ENCODE peak calls at places on chromosomes 1 and 21, in nine cellular contexts. M is M059J, F is progenitor cell of endocrine pancreas, Z is amniotic epithelial cell, D is iPS-NIHi11, Q is psoas muscle, E is posterior cingulate gyrus, T is Right ventricle myocardium inferior, O is mucosa of gallbladder. V is an unnamed sample.

GRCh38 chr1:203331224-203331623 is 19.7 kb downstream of the FMOD start:
- DNase-seq in E (no peak), Q (no peak), M (no peak), D (no peak), Z (no peak), F (no peak), T (no peak), O (no peak), V (no peak)

GRCh38 chr1:85502171-85502570 is 37.2 kb upstream of the DDAH1 start:
- DNase-seq in D (no peak), M (no peak), E (no peak), F (no peak), O (no peak), Z (peak; percentile 80), Q (no peak), T (no peak), V (no peak)

GRCh38 chr21:45454081-45454923 is 49.3 kb downstream of the COL18A1 start:
- DNase-seq in T (peak; percentile 50), E (peak; percentile 70), Z (no peak), Q (peak; percentile 54), M (no peak), F (no peak), O (no peak), D (no peak), V (no peak)

GRCh38 chr1:18926315-18927081 is 24.1 kb upstream of the ALDH4A1 start:
- DNase-seq in T (peak; percentile 76), F (no peak), D (peak; percentile 76), O (peak; percentile 63), M (peak; percentile 99), E (peak; percentile 84), Q (peak; percentile 78), Z (peak; percentile 81), V (peak; percentile 84)

GRCh38 chr1:39845569-39846566 is 37.4 kb downstream of the TRIT1 start:
- DNase-seq in Z (peak; percentile 89), D (peak; percentile 32), F (no peak), O (peak; percentile 83), T (peak; percentile 90), E (peak; percentile 94), M (peak; percentile 40), Q (peak; percentile 86), V (peak; percentile 84)

GRCh38 chr1:43932786-43933385 is 715 bp upstream of the ARTN start:
- DNase-seq in Z (peak; percentile 40), T (no peak), F (no peak), Q (no peak), O (no peak), D (no peak), M (peak; percentile 87), E (peak; percentile 57), V (no peak)

GRCh38 chr21:15203740-15204139 is 138.9 kb upstream of the NRIP1 start:
- DNase-seq in M (no peak), Z (no peak), E (no peak), T (no peak), Q (no peak), O (no peak), D (no peak), F (no peak), V (no peak)

GRCh38 chr1:1470626-1471388 is 758 bp upstream of the ATAD3B start:
- DNase-seq in F (no peak), M (no peak), T (peak; percentile 6), O (no peak), E (no peak), D (no peak), Q (no peak), Z (no peak), V (no peak)

GRCh38 chr1:91871994-91872393 is 14.0 kb downstream of the TGFBR3 start:
- DNase-seq in F (no peak), E (no peak), D (no peak), M (peak; percentile 44), Q (no peak), T (no peak), Z (peak; percentile 76), O (no peak), V (no peak)

GRCh38 chr1:238962941-238963340 is 423.4 kb upstream of the CHRM3 start:
- DNase-seq in Q (no peak), T (no peak), O (no peak), Z (no peak), E (no peak), D (no peak), F (no peak), M (no peak), V (no peak)

GRCh38 chr1:94335950-94336349 is 82.2 kb upstream of the ABCD3 start:
- DNase-seq in O (peak; percentile 84), D (peak; percentile 60), M (peak; percentile 92), E (peak; percentile 89), Q (peak; percentile 61), Z (peak; percentile 90), T (no peak), F (peak; percentile 46), V (peak; percentile 45)

GRCh38 chr1:92244376-92244775 is 26.7 kb downstream of the C1orf146 start:
- DNase-seq in M (no peak), O (no peak), Z (peak; percentile 10), T (no peak), D (no peak), Q (no peak), F (no peak), E (no peak), V (no peak)

GRCh38 chr1:42777860-42778259 is 6.9 kb upstream of the TMEM269 start:
- DNase-seq in D (peak; percentile 70), T (no peak), Z (peak; percentile 42), F (no peak), M (peak; percentile 34), O (no peak), Q (no peak), E (no peak), V (no peak)

GRCh38 chr1:61724721-61725694 is at the start of gene TM2D1:
- DNase-seq in T (peak; percentile 96), E (peak; percentile 99), F (peak; percentile 69), O (peak; percentile 88), M (peak; percentile 91), Q (peak; percentile 95), Z (peak; percentile 83), D (peak; percentile 94), V (peak; percentile 92)

GRCh38 chr1:84415386-84415785 is 17.1 kb downstream of the DNASE2B start:
- DNase-seq in Z (no peak), D (no peak), M (peak; percentile 36), E (no peak), O (no peak), Q (no peak), T (no peak), F (no peak), V (no peak)

GRCh38 chr1:211339631-211340041 is 13.0 kb downstream of the TRAF5 start:
- DNase-seq in M (no peak), F (no peak), O (no peak), Z (no peak), E (no peak), Q (no peak), D (no peak), T (no peak), V (no peak)

GRCh38 chr1:224739997-224740687 is 124.0 kb downstream of the CNIH3 start:
- DNase-seq in M (no peak), E (no peak), F (no peak), T (no peak), Q (no peak), O (no peak), D (no peak), Z (no peak), V (no peak)

GRCh38 chr1:231189683-231190270 is 27.9 kb downstream of the TRIM67 start:
- DNase-seq in E (peak; percentile 34), D (no peak), Z (no peak), O (no peak), T (no peak), F (no peak), Q (no peak), M (no peak), V (no peak)

GRCh38 chr21:46061063-46061462 is 36.8 kb upstream of the COL6A2 start:
- DNase-seq in M (peak; percentile 50), Z (no peak), E (peak; percentile 21), Q (peak; percentile 18), D (no peak), O (no peak), F (no peak), T (no peak), V (no peak)

GRCh38 chr1:91730781-91731732 is 154.9 kb downstream of the TGFBR3 start:
- DNase-seq in T (no peak), Z (peak; percentile 94), M (peak; percentile 59), E (peak; percentile 50), D (peak; percentile 23), F (no peak), O (no peak), Q (peak; percentile 87), V (peak; percentile 58)

GRCh38 chr1:170929835-170930554 is 5.3 kb upstream of the MROH9 start:
- DNase-seq in E (peak; percentile 70), M (peak; percentile 68), O (peak; percentile 20), T (no peak), F (peak; percentile 12), Z (peak; percentile 42), D (peak; percentile 76), Q (no peak), V (no peak)

GRCh38 chr1:164838786-164839185 is 279.8 kb downstream of the PBX1 start:
- DNase-seq in D (no peak), F (no peak), E (no peak), Z (no peak), O (no peak), Q (no peak), M (no peak), T (no peak), V (no peak)

GRCh38 chr1:245807954-245808719 is 653.4 kb downstream of the KIF26B start:
- DNase-seq in F (no peak), M (no peak), Q (no peak), E (no peak), T (no peak), O (no peak), Z (no peak), D (no peak), V (peak; percentile 79)

GRCh38 chr1:48644950-48645605 is 131.6 kb downstream of the BEND5 start:
- DNase-seq in D (no peak), Q (no peak), Z (no peak), M (no peak), E (no peak), F (no peak), O (no peak), T (no peak), V (no peak)

GRCh38 chr1:50228871-50229384 is 120.2 kb downstream of the ELAVL4 start:
- DNase-seq in D (no peak), O (no peak), T (no peak), F (no peak), Z (no peak), M (no peak), Q (no peak), E (no peak), V (no peak)

GRCh38 chr1:203551550-203551949 is 57.6 kb downstream of the OPTC start:
- DNase-seq in F (no peak), Z (peak; percentile 87), T (no peak), Q (no peak), M (peak; percentile 83), E (peak; percentile 21), O (no peak), D (no peak), V (no peak)

GRCh38 chr1:179230251-179230650 is 774 bp upstream of the ABL2 start:
- DNase-seq in T (no peak), D (no peak), F (no peak), M (peak; percentile 40), Q (no peak), Z (peak; percentile 54), O (no peak), E (no peak), V (no peak)

GRCh38 chr1:77430966-77431735 is 149.3 kb downstream of the AK5 start:
- DNase-seq in T (no peak), M (no peak), Z (no peak), Q (no peak), O (no peak), E (no peak), D (no peak), F (no peak), V (no peak)

GRCh38 chr1:116947090-116947489 is 37.4 kb downstream of the PTGFRN start:
- DNase-seq in T (no peak), M (no peak), F (no peak), D (no peak), Z (no peak), E (no peak), Q (no peak), O (no peak), V (no peak)